ENCODE peak calls at places on chromosomes 4 and X, in eight cellular contexts. One of them, this sample, is unnamed. For H3K4me1, the result is how much of the 10 kb centered on the place peaks cover.

GRCh38 chrX:49884290-49884862 is 5.1 kb downstream of the USP27X start:
- DNase-seq in HCT116: peak
- DNase-seq in tibial artery: peak
- DNase-seq in uterus: peak
- DNase-seq in A549: peak
- DNase-seq in heart left ventricle: peak
- DNase-seq in OCI-LY7: peak
- DNase-seq in IMR-90: peak
- DNase-seq in this sample: peak

GRCh38 chr4:143089291-143089690 is 95.4 kb upstream of the USP38 start:
- DNase-seq in HCT116: no peak
- DNase-seq in tibial artery: no peak
- DNase-seq in uterus: no peak
- DNase-seq in A549: no peak
- DNase-seq in heart left ventricle: no peak
- DNase-seq in OCI-LY7: no peak
- DNase-seq in IMR-90: no peak
- DNase-seq in this sample: peak

GRCh38 chr4:31375936-31376335 is 655.8 kb downstream of the PCDH7 start:
- DNase-seq in HCT116: no peak
- DNase-seq in tibial artery: no peak
- DNase-seq in uterus: no peak
- DNase-seq in A549: no peak
- DNase-seq in heart left ventricle: no peak
- DNase-seq in OCI-LY7: no peak
- DNase-seq in IMR-90: no peak
- DNase-seq in this sample: no peak

GRCh38 chr4:100248476-100248875 is 58.2 kb upstream of the DDIT4L start:
- DNase-seq in HCT116: no peak
- DNase-seq in tibial artery: no peak
- DNase-seq in uterus: no peak
- DNase-seq in A549: no peak
- DNase-seq in heart left ventricle: no peak
- DNase-seq in OCI-LY7: no peak
- DNase-seq in IMR-90: no peak
- DNase-seq in this sample: no peak

GRCh38 chrX:131827935-131828334 is 195.2 kb upstream of the STK26 start:
- DNase-seq in HCT116: no peak
- DNase-seq in tibial artery: no peak
- DNase-seq in uterus: no peak
- DNase-seq in A549: no peak
- DNase-seq in heart left ventricle: no peak
- DNase-seq in OCI-LY7: peak
- DNase-seq in IMR-90: no peak
- DNase-seq in this sample: peak

GRCh38 chrX:65932173-65933084 is 107.5 kb downstream of the VSIG4 start:
- DNase-seq in HCT116: peak
- DNase-seq in tibial artery: no peak
- DNase-seq in uterus: no peak
- DNase-seq in A549: no peak
- DNase-seq in heart left ventricle: no peak
- DNase-seq in OCI-LY7: peak
- DNase-seq in IMR-90: no peak
- DNase-seq in this sample: no peak

GRCh38 chrX:79065696-79066095 is 78.8 kb upstream of the GPR174 start:
- DNase-seq in HCT116: no peak
- DNase-seq in tibial artery: no peak
- DNase-seq in uterus: no peak
- DNase-seq in A549: no peak
- DNase-seq in heart left ventricle: no peak
- DNase-seq in OCI-LY7: peak
- DNase-seq in IMR-90: no peak
- DNase-seq in this sample: no peak

GRCh38 chr4:186829740-186830449 is 106.2 kb upstream of the FAT1 start:
- DNase-seq in HCT116: peak
- DNase-seq in tibial artery: no peak
- DNase-seq in uterus: no peak
- DNase-seq in A549: no peak
- DNase-seq in heart left ventricle: no peak
- DNase-seq in OCI-LY7: no peak
- DNase-seq in IMR-90: peak
- DNase-seq in this sample: no peak

GRCh38 chrX:153642313-153642654 is 4.7 kb upstream of the DUSP9 start:
- DNase-seq in HCT116: no peak
- DNase-seq in tibial artery: no peak
- DNase-seq in uterus: no peak
- DNase-seq in A549: no peak
- DNase-seq in heart left ventricle: no peak
- DNase-seq in OCI-LY7: no peak
- DNase-seq in IMR-90: no peak
- DNase-seq in this sample: peak

GRCh38 chr4:70559216-70559830 is 32.7 kb upstream of the AMBN start:
- DNase-seq in HCT116: peak
- DNase-seq in tibial artery: peak
- DNase-seq in uterus: peak
- DNase-seq in A549: peak
- DNase-seq in heart left ventricle: no peak
- DNase-seq in OCI-LY7: peak
- DNase-seq in IMR-90: peak
- DNase-seq in this sample: peak

DNA sequence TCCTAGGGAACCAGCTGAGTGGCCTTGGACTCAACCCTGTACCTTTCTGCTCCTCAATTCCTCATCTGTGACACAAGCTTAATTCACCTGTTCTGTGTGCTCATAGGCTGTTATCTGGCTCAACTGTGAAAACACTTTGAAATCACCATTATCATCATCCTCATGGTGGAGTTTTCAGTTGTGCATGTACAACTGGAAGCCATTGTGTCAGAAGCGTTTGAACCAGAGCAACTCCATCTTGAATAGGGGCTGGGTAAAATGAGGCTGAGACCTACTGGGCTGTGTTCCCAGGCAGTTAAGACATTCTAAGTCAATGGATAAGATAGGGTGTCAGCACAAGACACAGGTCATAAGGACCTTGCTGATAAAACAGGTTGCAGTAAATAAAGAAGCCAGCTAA is 346.8 kb upstream of the KLF3 start:
- DNase-seq in HCT116: no peak
- DNase-seq in tibial artery: no peak
- DNase-seq in uterus: no peak
- DNase-seq in A549: no peak
- DNase-seq in heart left ventricle: no peak
- DNase-seq in OCI-LY7: no peak
- DNase-seq in IMR-90: no peak
- DNase-seq in this sample: no peak
- H3K4me1 ChIP-seq in HCT116: under half
- H3K4me1 ChIP-seq in tibial artery: under half
- H3K4me1 ChIP-seq in uterus: under half
- H3K4me1 ChIP-seq in A549: under half
- H3K4me1 ChIP-seq in heart left ventricle: under half
- H3K4me1 ChIP-seq in OCI-LY7: under half
- H3K4me1 ChIP-seq in IMR-90: under half
- H3K4me1 ChIP-seq in this sample: under half

DNA sequence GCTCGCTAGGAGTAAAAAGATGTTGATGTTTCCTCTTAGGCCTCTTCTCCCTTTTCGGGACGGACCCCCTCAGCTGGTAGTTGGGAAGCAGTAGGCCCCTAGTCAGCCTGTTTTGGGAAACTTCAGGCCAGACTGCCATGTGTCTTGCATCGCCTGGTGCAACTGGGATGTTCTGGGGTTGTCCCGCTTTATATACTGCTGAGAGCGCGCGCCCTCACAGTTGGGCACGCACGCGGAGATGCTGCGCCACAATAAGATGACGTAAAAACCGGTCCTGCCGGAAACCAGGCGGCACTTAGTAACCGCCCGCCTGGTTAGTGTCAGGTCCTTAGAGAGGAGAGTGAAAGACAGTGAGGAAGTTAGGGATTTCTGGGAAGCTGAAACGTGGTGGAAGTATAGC is 231.3 kb upstream of the CT83 start:
- DNase-seq in HCT116: no peak
- DNase-seq in tibial artery: no peak
- DNase-seq in uterus: no peak
- DNase-seq in A549: no peak
- DNase-seq in heart left ventricle: no peak
- DNase-seq in OCI-LY7: no peak
- DNase-seq in IMR-90: no peak
- DNase-seq in this sample: no peak
- H3K4me1 ChIP-seq in HCT116: under half
- H3K4me1 ChIP-seq in tibial artery: under half
- H3K4me1 ChIP-seq in uterus: under half
- H3K4me1 ChIP-seq in A549: under half
- H3K4me1 ChIP-seq in heart left ventricle: under half
- H3K4me1 ChIP-seq in OCI-LY7: under half
- H3K4me1 ChIP-seq in IMR-90: under half
- H3K4me1 ChIP-seq in this sample: under half

GRCh38 chr4:8385106-8385505 is 55.4 kb downstream of the ACOX3 start:
- DNase-seq in HCT116: no peak
- DNase-seq in tibial artery: no peak
- DNase-seq in uterus: no peak
- DNase-seq in A549: no peak
- DNase-seq in heart left ventricle: no peak
- DNase-seq in OCI-LY7: no peak
- DNase-seq in IMR-90: no peak
- DNase-seq in this sample: no peak
- H3K4me1 ChIP-seq in HCT116: under half
- H3K4me1 ChIP-seq in tibial artery: under half
- H3K4me1 ChIP-seq in uterus: under half
- H3K4me1 ChIP-seq in A549: under half
- H3K4me1 ChIP-seq in heart left ventricle: under half
- H3K4me1 ChIP-seq in OCI-LY7: under half
- H3K4me1 ChIP-seq in IMR-90: under half
- H3K4me1 ChIP-seq in this sample: under half

GRCh38 chr4:7026107-7026506 is 17.1 kb upstream of the TADA2B start:
- DNase-seq in HCT116: no peak
- DNase-seq in tibial artery: no peak
- DNase-seq in uterus: no peak
- DNase-seq in A549: no peak
- DNase-seq in heart left ventricle: no peak
- DNase-seq in OCI-LY7: no peak
- DNase-seq in IMR-90: no peak
- DNase-seq in this sample: no peak

GRCh38 chr4:7027284-7027683 is 15.9 kb upstream of the TADA2B start:
- DNase-seq in HCT116: no peak
- DNase-seq in tibial artery: no peak
- DNase-seq in uterus: no peak
- DNase-seq in A549: no peak
- DNase-seq in heart left ventricle: no peak
- DNase-seq in OCI-LY7: no peak
- DNase-seq in IMR-90: no peak
- DNase-seq in this sample: no peak

GRCh38 chr4:7029921-7030320 is 13.3 kb upstream of the TADA2B start:
- DNase-seq in HCT116: no peak
- DNase-seq in tibial artery: no peak
- DNase-seq in uterus: no peak
- DNase-seq in A549: no peak
- DNase-seq in heart left ventricle: no peak
- DNase-seq in OCI-LY7: no peak
- DNase-seq in IMR-90: no peak
- DNase-seq in this sample: no peak

GRCh38 chr4:7029212-7029611 is 14.0 kb upstream of the TADA2B start:
- DNase-seq in HCT116: no peak
- DNase-seq in tibial artery: no peak
- DNase-seq in uterus: no peak
- DNase-seq in A549: no peak
- DNase-seq in heart left ventricle: no peak
- DNase-seq in OCI-LY7: no peak
- DNase-seq in IMR-90: no peak
- DNase-seq in this sample: no peak

GRCh38 chr4:7027913-7028312 is 15.3 kb upstream of the TADA2B start:
- DNase-seq in HCT116: no peak
- DNase-seq in tibial artery: no peak
- DNase-seq in uterus: no peak
- DNase-seq in A549: no peak
- DNase-seq in heart left ventricle: no peak
- DNase-seq in OCI-LY7: no peak
- DNase-seq in IMR-90: no peak
- DNase-seq in this sample: no peak
- H3K4me1 ChIP-seq in HCT116: under half
- H3K4me1 ChIP-seq in tibial artery: under half
- H3K4me1 ChIP-seq in uterus: under half
- H3K4me1 ChIP-seq in A549: under half
- H3K4me1 ChIP-seq in heart left ventricle: under half
- H3K4me1 ChIP-seq in OCI-LY7: under half
- H3K4me1 ChIP-seq in IMR-90: under half
- H3K4me1 ChIP-seq in this sample: under half

DNA sequence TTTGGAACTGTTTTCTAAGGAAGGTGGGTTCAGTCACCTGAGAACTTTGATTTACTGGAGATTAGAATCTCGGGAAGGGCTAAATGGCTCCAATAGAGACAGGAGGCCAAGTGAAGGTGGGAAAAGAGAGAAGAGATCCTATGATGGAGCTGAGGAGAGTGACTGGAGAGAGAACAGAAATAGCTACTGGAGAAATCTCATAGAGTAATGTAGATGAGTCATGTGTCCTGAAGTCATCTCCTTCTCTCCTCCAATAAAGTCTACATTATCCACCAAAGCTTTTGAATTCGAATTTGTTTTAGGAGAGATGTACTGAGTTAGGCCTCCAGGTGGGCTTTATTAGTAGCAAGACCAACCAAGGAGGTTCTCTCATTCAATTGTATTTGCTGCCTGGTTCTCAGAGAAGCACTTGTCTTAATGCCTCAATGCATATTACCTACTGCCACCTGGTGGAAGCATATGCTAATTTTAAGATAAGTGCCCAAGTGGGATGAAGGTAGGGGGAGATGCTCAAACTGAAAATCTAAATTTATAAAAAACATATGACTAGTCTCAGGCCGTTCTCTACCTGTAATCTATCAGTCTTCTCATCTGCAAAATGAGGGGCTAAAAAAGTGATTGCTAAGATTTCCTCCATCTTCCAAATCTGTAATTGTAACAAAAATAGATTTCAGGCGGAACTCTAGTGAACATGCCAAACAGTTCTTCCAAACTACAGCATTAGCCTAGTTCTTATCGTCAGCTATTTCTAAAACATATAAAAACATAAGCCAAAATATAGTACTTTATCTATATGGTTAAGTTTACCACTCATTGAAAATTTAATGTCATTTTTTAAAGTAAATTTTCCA is 24.4 kb downstream of the TXK start:
- DNase-seq in HCT116: peak
- DNase-seq in tibial artery: no peak
- DNase-seq in uterus: no peak
- DNase-seq in A549: peak
- DNase-seq in heart left ventricle: no peak
- DNase-seq in OCI-LY7: peak
- DNase-seq in IMR-90: peak
- DNase-seq in this sample: no peak
- H3K4me1 ChIP-seq in HCT116: under half
- H3K4me1 ChIP-seq in tibial artery: under half
- H3K4me1 ChIP-seq in uterus: under half
- H3K4me1 ChIP-seq in A549: under half
- H3K4me1 ChIP-seq in heart left ventricle: under half
- H3K4me1 ChIP-seq in OCI-LY7: under half
- H3K4me1 ChIP-seq in IMR-90: under half
- H3K4me1 ChIP-seq in this sample: under half

DNA sequence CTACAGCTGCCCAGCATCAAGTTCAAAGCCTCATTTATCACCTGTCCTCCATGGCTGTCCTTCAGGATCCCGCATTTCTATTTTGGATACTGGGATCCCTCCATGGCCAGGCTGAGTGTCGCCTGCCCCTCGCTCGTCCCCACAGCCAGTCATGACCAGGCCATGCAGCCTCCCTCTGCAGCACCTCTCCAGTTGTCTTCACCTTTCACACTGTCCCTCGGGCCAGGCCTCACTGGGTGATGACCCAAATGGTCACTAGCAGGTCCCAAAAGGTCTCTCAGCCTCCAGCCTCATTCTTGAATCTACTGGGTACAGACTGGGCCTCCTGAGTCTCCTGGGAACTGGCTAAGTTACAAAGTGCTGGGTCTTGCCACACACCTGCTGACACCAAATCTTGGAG is 48.7 kb upstream of the HELT start:
- DNase-seq in HCT116: no peak
- DNase-seq in tibial artery: no peak
- DNase-seq in uterus: no peak
- DNase-seq in A549: no peak
- DNase-seq in heart left ventricle: no peak
- DNase-seq in OCI-LY7: no peak
- DNase-seq in IMR-90: no peak
- DNase-seq in this sample: no peak
- H3K4me1 ChIP-seq in HCT116: under half
- H3K4me1 ChIP-seq in tibial artery: under half
- H3K4me1 ChIP-seq in uterus: under half
- H3K4me1 ChIP-seq in A549: under half
- H3K4me1 ChIP-seq in heart left ventricle: under half
- H3K4me1 ChIP-seq in OCI-LY7: under half
- H3K4me1 ChIP-seq in IMR-90: under half
- H3K4me1 ChIP-seq in this sample: under half